ENCODE peak calls at places on chromosomes 3 and 15, in four cellular contexts. L, T, J and P are unnamed samples.

GRCh38 chr3:127211118-127212060 is 18.5 kb downstream of the PRR23E start:
- DNase-seq in L (no peak), J (no peak), T (no peak), P (no peak)

GRCh38 chr3:7205535-7206331 is 344.8 kb downstream of the GRM7 start:
- DNase-seq in L (no peak), T (peak; percentile 46), J (no peak), P (no peak)

GRCh38 chr15:86892774-86893449 is 813.2 kb downstream of the AGBL1 start:
- DNase-seq in L (peak; percentile 14), J (no peak), T (no peak), P (no peak)

GRCh38 chr15:48112242-48112641 is 8.5 kb upstream of the SLC24A5 start:
- DNase-seq in L (peak; percentile 8), J (peak; percentile 21), T (no peak), P (no peak)

GRCh38 chr15:85494035-85494793 is 113.8 kb downstream of the AKAP13 start:
- DNase-seq in J (peak; percentile 94), L (peak; percentile 93), T (no peak), P (peak; percentile 68)

GRCh38 chr3:22982981-22983582 is 220.0 kb upstream of the UBE2E2 start:
- DNase-seq in L (peak; percentile 15), J (no peak), T (no peak), P (no peak)

GRCh38 chr3:184553385-184553784 is 8.2 kb upstream of the EPHB3 start:
- DNase-seq in J (no peak), L (no peak), T (no peak), P (no peak)

GRCh38 chr3:177929310-177929709 is 606.9 kb upstream of the KCNMB2 start:
- DNase-seq in T (no peak), L (peak; percentile 15), J (peak; percentile 22), P (no peak)

GRCh38 chr3:7188551-7188950 is 327.6 kb downstream of the GRM7 start:
- DNase-seq in T (no peak), L (no peak), J (no peak), P (no peak)

GRCh38 chr3:50806806-50807205 is 132.1 kb downstream of the DOCK3 start:
- DNase-seq in L (no peak), J (no peak), T (no peak), P (no peak)

GRCh38 chr15:56524915-56525314 is 60.0 kb upstream of the MNS1 start:
- DNase-seq in J (peak; percentile 27), T (no peak), L (peak; percentile 73), P (peak; percentile 24)

GRCh38 chr15:31476411-31476810 is 149.8 kb downstream of the KLF13 start:
- DNase-seq in J (no peak), L (no peak), T (no peak), P (no peak)

GRCh38 chr3:178084938-178085816 is 451.1 kb upstream of the KCNMB2 start:
- DNase-seq in J (no peak), L (no peak), T (no peak), P (no peak)

GRCh38 chr3:196322-197153 is at the start of gene CHL1:
- DNase-seq in J (no peak), T (no peak), L (no peak), P (no peak)

GRCh38 chr3:187367561-187368103 is 553 bp upstream of the RTP4 start:
- DNase-seq in T (no peak), J (no peak), L (no peak), P (no peak)

GRCh38 chr3:117084739-117085270 is 375.2 kb downstream of the TUSC7 start:
- DNase-seq in L (no peak), J (no peak), T (no peak), P (no peak)

GRCh38 chr3:17420668-17421067 is 321.8 kb downstream of the TBC1D5 start:
- DNase-seq in L (no peak), T (no peak), J (no peak), P (no peak)

GRCh38 chr15:85354432-85354831 is 26.0 kb upstream of the AKAP13 start:
- DNase-seq in T (no peak), J (peak; percentile 73), L (peak; percentile 83), P (no peak)

GRCh38 chr3:188950832-188951489 is 220.8 kb upstream of the TPRG1 start:
- DNase-seq in T (no peak), J (peak; percentile 91), L (peak; percentile 97), P (peak; percentile 89)

GRCh38 chr3:122794779-122795673 is at the start of gene SLC49A4:
- DNase-seq in T (peak; percentile 83), J (peak; percentile 55), L (peak; percentile 79), P (peak; percentile 10)